ENCODE peak calls at places on chromosomes 3 and 15, in ten cellular contexts. M is tibial nerve; T is HCT116; R is mesendoderm; X is heart left ventricle; B is ovary; Y is transverse colon; E is CD8-positive, alpha-beta memory T cell; L is lower lobe of right lung; O is adipocyte. V is an unnamed sample. For H3K4me1 and H3K27me3, the result is how much of the 10 kb centered on the place peaks cover.

GRCh38 chr15:81195339-81195864 is 1.3 kb upstream of the IL16 start:
- DNase-seq in O (no peak), X (no peak), T (no peak), E (no peak), B (no peak), Y (no peak), R (no peak), M (no peak), L (no peak), V (no peak)

GRCh38 chr15:90869601-90870353 is 1.4 kb downstream of the FURIN start:
- DNase-seq in O (peak), X (peak), B (peak), Y (peak), E (no peak), M (peak), L (peak), R (peak), T (peak), V (peak)

GRCh38 chr3:179093807-179094206 is 22.2 kb upstream of the ZMAT3 start:
- DNase-seq in O (no peak), X (no peak), Y (no peak), B (no peak), R (peak), T (no peak), L (no peak), E (no peak), M (no peak), V (no peak)

GRCh38 chr15:55937040-55937439 is 56.4 kb downstream of the NEDD4 start:
- DNase-seq in L (no peak), O (peak), X (no peak), B (no peak), E (no peak), M (no peak), T (no peak), Y (no peak), R (no peak), V (no peak)

GRCh38 chr15:80442728-80443403 is 38.7 kb downstream of the ARNT2 start:
- DNase-seq in E (no peak), Y (no peak), O (no peak), T (no peak), X (no peak), L (no peak), R (no peak), B (no peak), M (no peak), V (no peak)

GRCh38 chr3:155302476-155302875 is 9.0 kb upstream of the STRIT1 start:
- DNase-seq in E (no peak), M (no peak), T (no peak), O (peak), L (no peak), Y (no peak), B (no peak), X (no peak), R (no peak), V (no peak)

GRCh38 chr3:26712211-26713026 is 89.8 kb downstream of the LRRC3B start:
- DNase-seq in O (peak), T (peak), R (peak), M (no peak), L (no peak), E (no peak), X (no peak), B (no peak), Y (no peak), V (no peak)

GRCh38 chr3:174215426-174215825 is 643.7 kb upstream of the NAALADL2 start:
- DNase-seq in E (no peak), Y (no peak), T (no peak), O (no peak), L (no peak), B (no peak), X (no peak), R (no peak), M (no peak), V (no peak)

GRCh38 chr15:48330045-48330840 is 986 bp upstream of the DUT start:
- DNase-seq in M (no peak), Y (no peak), L (no peak), O (peak), R (peak), B (no peak), X (no peak), T (no peak), E (no peak), V (no peak)

GRCh38 chr15:58086479-58086878 is 21.0 kb upstream of the ALDH1A2 start:
- DNase-seq in B (no peak), M (no peak), R (no peak), X (no peak), T (no peak), Y (no peak), O (peak), L (no peak), E (no peak), V (no peak)

GRCh38 chr3:4741404-4742307 is 237.6 kb upstream of the BHLHE40 start:
- DNase-seq in X (peak), E (no peak), L (no peak), T (peak), B (peak), M (peak), R (peak), Y (peak), O (peak), V (no peak)

GRCh38 chr3:161104561-161105551 is at the start of gene B3GALNT1:
- DNase-seq in X (peak), R (peak), E (no peak), O (peak), B (peak), L (peak), T (no peak), M (peak), Y (peak), V (peak)

GRCh38 chr15:68054658-68055223 is 626 bp downstream of the PIAS1 start:
- DNase-seq in M (peak), X (peak), O (peak), B (peak), E (peak), L (peak), R (peak), T (no peak), Y (peak), V (peak)

GRCh38 chr15:52379395-52380111 is 83.9 kb upstream of the MYO5C start:
- DNase-seq in T (no peak), B (no peak), M (no peak), X (no peak), L (no peak), E (no peak), O (no peak), R (no peak), Y (no peak), V (no peak)

GRCh38 chr3:9508781-9509180 is 44.8 kb downstream of the LHFPL4 start:
- DNase-seq in M (no peak), Y (no peak), L (no peak), T (no peak), B (no peak), R (peak), X (no peak), E (no peak), O (no peak), V (no peak)

GRCh38 chr3:183252973-183253363 is at the start of gene B3GNT5:
- DNase-seq in E (no peak), X (peak), T (peak), R (peak), L (peak), Y (peak), O (peak), M (no peak), B (peak), V (peak)

GRCh38 chr3:15064299-15064834 is 748 bp downstream of the MRPS25 start:
- DNase-seq in X (no peak), L (no peak), B (no peak), R (peak), T (no peak), M (peak), E (no peak), Y (peak), O (peak), V (no peak)

GRCh38 chr3:150101016-150101415 is 130.3 kb upstream of the PFN2 start:
- DNase-seq in X (no peak), T (no peak), B (no peak), Y (no peak), R (no peak), E (no peak), M (no peak), O (no peak), L (no peak), V (no peak)

GRCh38 chr3:184345678-184346144 is 8.3 kb downstream of the FAM131A start:
- DNase-seq in Y (peak), L (peak), R (peak), T (peak), O (peak), B (no peak), X (peak), M (peak), E (no peak), V (peak)

GRCh38 chr3:196517919-196518318 is 2.8 kb upstream of the SMCO1 start:
- DNase-seq in B (no peak), M (no peak), T (no peak), R (no peak), Y (no peak), E (no peak), L (no peak), O (no peak), X (peak), V (no peak)

GRCh38 chr3:50204804-50205718 is at the start of gene SLC38A3:
- DNase-seq in E (no peak), R (peak), T (no peak), M (no peak), L (no peak), X (no peak), B (peak), O (peak), Y (no peak), V (peak)

GRCh38 chr3:24192004-24192403 is 246.9 kb downstream of the NR1D2 start:
- DNase-seq in R (no peak), B (no peak), X (no peak), E (no peak), Y (no peak), M (no peak), O (no peak), T (no peak), L (no peak), V (no peak)

GRCh38 chr3:16132190-16132589 is 42.3 kb upstream of the GALNT15 start:
- DNase-seq in T (no peak), O (no peak), E (no peak), R (peak), Y (no peak), L (no peak), B (no peak), M (no peak), X (no peak), V (no peak)

GRCh38 chr3:10419637-10420232 is 85.7 kb downstream of the ATP2B2 start:
- DNase-seq in B (no peak), X (no peak), M (no peak), Y (no peak), L (no peak), R (no peak), E (no peak), T (no peak), O (no peak), V (no peak)

GRCh38 chr3:195921334-195921771 is 13.0 kb upstream of the TNK2 start:
- DNase-seq in R (no peak), M (no peak), Y (no peak), T (no peak), L (no peak), X (no peak), E (no peak), O (no peak), B (no peak), V (peak)

GRCh38 chr3:106214641-106215040 is 345.8 kb upstream of the CBLB start:
- DNase-seq in R (no peak), B (no peak), T (no peak), M (no peak), O (no peak), E (no peak), L (no peak), X (no peak), Y (no peak), V (no peak)

GRCh38 chr3:64761729-64762432 is 74.1 kb upstream of the ADAMTS9 start:
- DNase-seq in B (no peak), M (no peak), X (no peak), L (no peak), R (no peak), E (no peak), T (no peak), Y (no peak), O (no peak), V (no peak)

GRCh38 chr15:78082106-78082742 is 4.7 kb upstream of the TBC1D2B start:
- DNase-seq in O (no peak), R (no peak), Y (peak), T (no peak), X (no peak), B (no peak), E (no peak), L (no peak), M (no peak), V (no peak)

GRCh38 chr15:25238126-25238525 is 200.7 kb downstream of the UBE3A start:
- DNase-seq in X (peak), R (no peak), Y (no peak), E (peak), M (no peak), T (no peak), O (no peak), B (no peak), L (peak), V (peak)

GRCh38 chr15:68691667-68692066 is 112.9 kb downstream of the CORO2B start:
- DNase-seq in X (no peak), R (no peak), T (no peak), E (no peak), B (no peak), O (no peak), M (no peak), Y (no peak), L (no peak), V (no peak)

GRCh38 chr3:134375542-134376384 is 1.5 kb upstream of the AMOTL2 start:
- DNase-seq in M (no peak), L (no peak), X (no peak), T (no peak), Y (no peak), B (peak), E (no peak), R (no peak), O (no peak), V (no peak)

GRCh38 chr3:150073031-150073430 is 102.3 kb upstream of the PFN2 start:
- DNase-seq in X (no peak), M (no peak), O (peak), L (no peak), B (no peak), Y (no peak), R (peak), E (no peak), T (no peak), V (no peak)

GRCh38 chr3:11035757-11036505 is 43.4 kb downstream of the SLC6A1 start:
- DNase-seq in O (no peak), X (no peak), B (no peak), Y (no peak), M (no peak), T (no peak), R (no peak), E (no peak), L (no peak), V (no peak)

GRCh38 chr3:10026084-10026890 is at the start of gene FANCD2:
- DNase-seq in B (peak), R (peak), E (peak), Y (peak), L (peak), X (peak), O (peak), T (peak), M (peak), V (peak)

GRCh38 chr15:82048809-82049208 is 3.0 kb upstream of the MEX3B start:
- DNase-seq in E (no peak), Y (no peak), M (no peak), O (no peak), X (no peak), R (no peak), B (no peak), L (no peak), T (no peak), V (no peak)

GRCh38 chr15:82933576-82933975 is 18.9 kb downstream of the HOMER2 start:
- DNase-seq in O (no peak), E (no peak), Y (no peak), M (no peak), B (no peak), X (no peak), R (no peak), L (no peak), T (no peak), V (no peak)

GRCh38 chr15:94027571-94027970 is 203.8 kb upstream of the MCTP2 start:
- DNase-seq in O (no peak), X (no peak), Y (no peak), L (no peak), E (no peak), B (no peak), R (no peak), T (no peak), M (no peak), V (no peak)

GRCh38 chr3:196653127-196653795 is 13.8 kb downstream of the NRROS start:
- DNase-seq in B (no peak), M (no peak), R (no peak), E (peak), Y (no peak), O (no peak), L (no peak), X (no peak), T (no peak), V (no peak)

DNA sequence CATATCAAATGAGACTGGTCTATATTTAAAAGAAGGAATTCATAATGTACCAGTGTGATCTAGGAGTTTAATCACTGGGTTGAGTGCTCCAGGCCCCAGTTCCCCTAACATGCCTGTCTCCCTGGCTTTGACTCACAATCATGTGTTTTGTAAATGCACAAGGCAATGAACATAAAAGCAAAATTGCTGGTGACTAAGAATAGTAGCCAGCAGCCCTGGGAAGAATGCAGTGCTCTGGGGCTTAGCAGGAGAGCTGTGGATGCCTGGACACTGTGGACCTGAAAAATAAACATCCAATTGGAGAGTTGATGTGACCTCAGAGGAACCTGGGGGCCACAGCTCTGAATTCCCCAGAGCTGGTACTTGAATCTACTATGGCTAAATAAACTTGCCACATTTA is 50.3 kb downstream of the SYNPR start:
- DNase-seq in L (no peak), B (no peak), X (peak), O (peak), E (no peak), R (no peak), T (no peak), M (no peak), Y (no peak), V (no peak)
- H3K4me1 ChIP-seq in L (under half), B (under half), X (under half), O (under half), E (under half), R (under half), T (under half), M (under half), Y (under half), V (under half)

DNA sequence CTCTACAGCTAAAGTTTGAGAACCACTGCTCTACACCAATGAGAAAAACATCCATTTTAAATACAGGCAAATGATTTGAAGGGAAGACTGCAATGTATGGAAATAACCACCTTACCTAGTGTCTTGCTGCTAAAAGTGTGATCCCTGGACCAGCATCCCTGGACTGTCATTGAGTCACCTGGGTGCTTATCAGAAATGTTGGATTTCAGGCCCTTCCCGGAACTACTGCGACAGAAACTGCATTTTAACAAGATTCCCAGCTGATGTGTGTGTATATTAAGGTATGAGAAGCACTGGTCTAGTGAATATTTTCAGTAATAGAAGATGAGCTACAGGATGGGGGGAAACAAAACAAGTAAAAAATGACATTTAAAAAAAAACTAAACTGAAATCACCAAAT is 324.1 kb downstream of the MECOM start:
- DNase-seq in X (no peak), L (no peak), E (no peak), O (no peak), R (no peak), B (no peak), M (no peak), T (no peak), Y (no peak), V (no peak)
- H3K27me3 ChIP-seq in X (under half), L (under half), E (under half), O (under half), R (under half), B (under half), M (under half), T (under half), Y (under half), V (under half)

DNA sequence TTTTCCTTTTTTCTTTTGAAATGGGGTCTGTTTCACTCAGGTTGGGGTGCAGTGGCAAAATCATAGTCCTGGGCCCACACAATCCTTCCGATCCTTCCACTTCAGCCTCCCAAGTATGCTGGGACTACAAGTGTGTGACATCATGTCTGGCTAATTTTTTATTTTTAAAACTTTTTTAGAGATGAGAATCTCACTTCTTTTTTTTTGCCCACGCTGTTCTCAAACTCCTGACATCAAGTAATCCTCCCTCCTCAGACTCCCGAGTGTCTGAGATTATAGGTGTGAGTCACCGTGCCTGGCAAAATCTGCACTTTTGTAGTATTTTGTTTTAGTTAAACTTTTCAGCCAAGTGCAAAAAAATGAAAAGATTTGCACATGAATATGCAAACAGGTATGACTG is 171.0 kb downstream of the FNDC3B start:
- DNase-seq in L (no peak), X (no peak), E (no peak), O (no peak), M (no peak), T (no peak), R (no peak), Y (no peak), B (no peak), V (no peak)
- H3K4me1 ChIP-seq in L (under half), X (under half), E (under half), O (under half), M (under half), T (under half), R (under half), Y (under half), B (under half), V (half or more)

GRCh38 chr15:79307251-79307650 is 3.7 kb upstream of the TMED3 start:
- DNase-seq in R (no peak), X (no peak), E (no peak), T (no peak), Y (no peak), B (no peak), L (no peak), O (no peak), M (no peak), V (no peak)
- H3K27me3 ChIP-seq in R (under half), X (under half), E (under half), T (under half), Y (under half), B (under half), L (under half), O (under half), M (under half), V (half or more)

DNA sequence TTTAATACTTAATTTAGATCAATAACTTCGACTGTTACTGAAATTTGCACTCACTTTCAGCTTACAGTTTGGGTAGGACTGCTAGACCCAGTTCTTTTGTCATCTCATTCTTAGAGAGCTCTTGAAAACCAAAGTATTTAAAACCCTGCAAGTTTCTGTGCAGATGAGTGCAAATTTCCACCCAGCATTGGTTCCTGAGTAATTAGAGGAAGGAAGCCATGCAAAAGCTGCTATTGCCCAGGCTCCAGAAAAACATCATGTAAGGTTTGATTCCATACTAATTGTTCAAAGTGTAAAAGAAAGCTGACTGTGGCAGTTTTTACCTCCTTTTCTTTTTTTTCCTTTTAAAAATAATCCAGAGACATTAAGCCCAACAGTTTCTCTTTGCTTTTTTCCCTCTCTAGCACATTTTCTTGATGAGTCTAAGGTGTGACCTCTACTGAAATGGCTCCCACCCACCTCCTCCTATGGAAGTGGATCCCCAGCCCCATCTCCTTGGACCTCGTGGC is 30.3 kb downstream of the ABHD2 start:
- DNase-seq in M (no peak), B (no peak), O (no peak), X (no peak), L (no peak), Y (no peak), R (no peak), E (no peak), T (no peak), V (no peak)
- H3K4me1 ChIP-seq in M (under half), B (under half), O (half or more), X (half or more), L (half or more), Y (half or more), R (under half), E (under half), T (under half), V (half or more)